ENCODE peak calls at places on chromosomes 16 and 17, in four cellular contexts. One of them, this sample, is unnamed.

GRCh38 chr17:40560592-40561293 is 4.5 kb downstream of the CCR7 start:
- DNase-seq in heart left ventricle: no peak
- DNase-seq in stomach: peak; percentile 31
- DNase-seq in psoas muscle: no peak
- DNase-seq in this sample: no peak

GRCh38 chr17:64020068-64020766 is at the start of gene ICAM2:
- DNase-seq in heart left ventricle: no peak
- DNase-seq in psoas muscle: peak; percentile 53
- DNase-seq in stomach: peak; percentile 68
- DNase-seq in this sample: no peak

GRCh38 chr16:11205754-11206459 is 50.1 kb downstream of the SOCS1 start:
- DNase-seq in heart left ventricle: no peak
- DNase-seq in stomach: peak; percentile 38
- DNase-seq in psoas muscle: no peak
- DNase-seq in this sample: peak; percentile 30

GRCh38 chr16:85661131-85662035 is 27.4 kb downstream of the GINS2 start:
- DNase-seq in stomach: no peak
- DNase-seq in psoas muscle: no peak
- DNase-seq in heart left ventricle: peak; percentile 65
- DNase-seq in this sample: no peak

GRCh38 chr16:27452569-27453475 is 50.8 kb downstream of the IL21R start:
- DNase-seq in stomach: no peak
- DNase-seq in psoas muscle: no peak
- DNase-seq in heart left ventricle: peak; percentile 40
- DNase-seq in this sample: no peak

GRCh38 chr16:17227278-17227677 is 243.5 kb downstream of the XYLT1 start:
- DNase-seq in stomach: no peak
- DNase-seq in psoas muscle: no peak
- DNase-seq in heart left ventricle: no peak
- DNase-seq in this sample: no peak

GRCh38 chr17:44367626-44368025 is 4.0 kb upstream of the FAM171A2 start:
- DNase-seq in psoas muscle: no peak
- DNase-seq in stomach: no peak
- DNase-seq in heart left ventricle: no peak
- DNase-seq in this sample: no peak

GRCh38 chr16:15961060-15961511 is 11.7 kb downstream of the ABCC1 start:
- DNase-seq in heart left ventricle: no peak
- DNase-seq in psoas muscle: no peak
- DNase-seq in stomach: no peak
- DNase-seq in this sample: no peak

GRCh38 chr17:63136381-63137012 is 170.5 kb downstream of the TANC2 start:
- DNase-seq in stomach: no peak
- DNase-seq in heart left ventricle: no peak
- DNase-seq in psoas muscle: no peak
- DNase-seq in this sample: no peak

GRCh38 chr16:30738984-30739951 is 9.0 kb upstream of the PHKG2 start:
- DNase-seq in heart left ventricle: no peak
- DNase-seq in psoas muscle: no peak
- DNase-seq in stomach: no peak
- DNase-seq in this sample: no peak

GRCh38 chr16:19308392-19308791 is 22.9 kb downstream of the CLEC19A start:
- DNase-seq in stomach: no peak
- DNase-seq in heart left ventricle: no peak
- DNase-seq in psoas muscle: no peak
- DNase-seq in this sample: no peak

GRCh38 chr17:17196776-17197175 is 9.4 kb downstream of the PLD6 start:
- DNase-seq in heart left ventricle: no peak
- DNase-seq in stomach: no peak
- DNase-seq in psoas muscle: no peak
- DNase-seq in this sample: no peak

GRCh38 chr17:73630531-73630930 is 13.7 kb downstream of the SDK2 start:
- DNase-seq in stomach: no peak
- DNase-seq in heart left ventricle: no peak
- DNase-seq in psoas muscle: no peak
- DNase-seq in this sample: no peak

GRCh38 chr16:84396537-84397008 is 28.2 kb downstream of the ATP2C2 start:
- DNase-seq in heart left ventricle: no peak
- DNase-seq in psoas muscle: no peak
- DNase-seq in stomach: no peak
- DNase-seq in this sample: no peak

GRCh38 chr17:39814497-39814896 is 49.6 kb downstream of the IKZF3 start:
- DNase-seq in stomach: no peak
- DNase-seq in psoas muscle: no peak
- DNase-seq in heart left ventricle: no peak
- DNase-seq in this sample: no peak

GRCh38 chr17:33572615-33573014 is 279.5 kb upstream of the ASIC2 start:
- DNase-seq in stomach: no peak
- DNase-seq in heart left ventricle: no peak
- DNase-seq in psoas muscle: no peak
- DNase-seq in this sample: peak; percentile 19

GRCh38 chr16:73217654-73218053 is 169.7 kb upstream of the ZFHX3 start:
- DNase-seq in stomach: no peak
- DNase-seq in heart left ventricle: no peak
- DNase-seq in psoas muscle: no peak
- DNase-seq in this sample: no peak
- TF ChIP-seq CTCF in stomach: no peak
- TF ChIP-seq CTCF in heart left ventricle: no peak
- TF ChIP-seq CTCF in psoas muscle: no peak
- TF ChIP-seq CTCF in this sample: peak; percentile 68

DNA sequence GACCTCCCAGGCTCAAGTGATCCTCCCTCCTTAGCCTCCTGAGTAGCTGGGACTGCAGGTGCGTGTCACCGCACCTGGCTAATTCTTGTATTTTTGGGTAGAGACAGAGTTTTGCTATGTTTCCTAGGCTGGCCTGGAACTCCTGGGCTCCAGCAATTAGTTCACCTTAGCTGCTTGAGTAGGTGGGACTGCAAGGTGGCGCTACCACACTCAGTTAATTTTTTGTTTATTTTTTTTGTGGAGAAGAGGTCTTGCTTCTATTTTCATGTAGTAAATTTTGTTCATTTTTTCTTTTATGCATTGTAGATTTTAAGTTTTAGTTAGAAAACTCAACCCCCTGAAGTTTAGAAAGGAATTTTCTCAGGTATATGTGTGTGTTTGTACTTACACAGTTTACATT is 21.7 kb downstream of the RNF135 start:
- DNase-seq in heart left ventricle: no peak
- DNase-seq in psoas muscle: no peak
- DNase-seq in stomach: no peak
- DNase-seq in this sample: no peak
- TF ChIP-seq CTCF in heart left ventricle: no peak
- TF ChIP-seq CTCF in psoas muscle: no peak
- TF ChIP-seq CTCF in stomach: no peak
- TF ChIP-seq CTCF in this sample: no peak

GRCh38 chr17:41738801-41739112 is 4.3 kb upstream of the HAP1 start:
- DNase-seq in psoas muscle: no peak
- DNase-seq in heart left ventricle: no peak
- DNase-seq in stomach: no peak
- DNase-seq in this sample: no peak
- TF ChIP-seq CTCF in psoas muscle: no peak
- TF ChIP-seq CTCF in heart left ventricle: no peak
- TF ChIP-seq CTCF in stomach: no peak
- TF ChIP-seq CTCF in this sample: no peak

GRCh38 chr17:160336-160735 is 21.1 kb downstream of the DOC2B start:
- DNase-seq in stomach: no peak
- DNase-seq in psoas muscle: no peak
- DNase-seq in heart left ventricle: peak; percentile 18
- DNase-seq in this sample: no peak
- TF ChIP-seq CTCF in stomach: no peak
- TF ChIP-seq CTCF in psoas muscle: no peak
- TF ChIP-seq CTCF in heart left ventricle: no peak
- TF ChIP-seq CTCF in this sample: no peak

GRCh38 chr16:24538756-24539294 is 541 bp upstream of the RBBP6 start:
- DNase-seq in heart left ventricle: no peak
- DNase-seq in psoas muscle: no peak
- DNase-seq in stomach: peak; percentile 67
- DNase-seq in this sample: no peak
- TF ChIP-seq CTCF in heart left ventricle: no peak
- TF ChIP-seq CTCF in psoas muscle: no peak
- TF ChIP-seq CTCF in stomach: no peak
- TF ChIP-seq CTCF in this sample: no peak

DNA sequence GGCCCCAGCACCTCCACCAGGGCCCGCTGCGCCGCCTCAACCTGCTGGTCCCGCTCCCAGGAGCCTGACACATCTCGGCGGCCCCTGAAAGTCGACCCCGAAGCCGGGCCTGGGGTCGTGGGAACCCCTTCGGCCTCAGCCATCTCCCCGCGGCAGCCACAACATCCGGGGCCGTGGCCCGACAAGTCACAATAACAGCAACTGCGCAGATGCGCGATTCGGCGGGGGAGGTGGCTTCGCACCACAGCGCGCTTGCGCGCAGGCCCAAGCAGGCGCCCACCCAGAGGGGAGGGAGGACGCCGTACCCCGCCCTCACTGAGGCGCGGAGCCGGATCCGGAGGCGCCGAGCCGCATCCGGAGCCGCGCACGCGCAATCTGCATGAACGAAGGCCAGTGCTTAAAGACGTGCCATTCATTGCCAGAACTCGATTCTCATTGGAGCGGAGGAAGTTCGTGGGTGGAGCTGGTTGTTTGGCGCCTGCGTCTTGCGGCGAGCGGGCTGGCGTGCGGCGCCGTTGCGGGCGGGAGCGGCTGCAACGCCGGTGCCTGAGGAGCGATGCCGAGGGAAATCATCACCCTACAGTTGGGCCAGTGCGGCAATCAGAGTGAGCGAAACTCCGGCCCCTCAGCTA is at the start of the genes RETREG3 and TUBG1:
- DNase-seq in psoas muscle: peak; percentile 99
- DNase-seq in heart left ventricle: peak; percentile 100
- DNase-seq in stomach: peak; percentile 99
- DNase-seq in this sample: peak; percentile 99
- TF ChIP-seq CTCF in psoas muscle: peak; percentile 43
- TF ChIP-seq CTCF in heart left ventricle: peak; percentile 51
- TF ChIP-seq CTCF in stomach: no peak
- TF ChIP-seq CTCF in this sample: no peak

This sample was measured in endothelial cell.